ENCODE peak calls at places on chromosomes 5 and 9, in five cellular contexts. One of them, this sample, is unnamed.

GRCh38 chr5:14720236-14720923 is 55.9 kb downstream of the OTULIN start:
- DNase-seq in non-pigmented ciliary epithelial cell: peak
- DNase-seq in ACHN: no peak
- DNase-seq in GM23248: peak
- DNase-seq in Right ventricle myocardium superior: no peak
- DNase-seq in this sample: peak

GRCh38 chr5:5492087-5492933 is 69.8 kb downstream of the ICE1 start:
- DNase-seq in ACHN: peak
- DNase-seq in GM23248: peak
- DNase-seq in Right ventricle myocardium superior: no peak
- DNase-seq in non-pigmented ciliary epithelial cell: no peak
- DNase-seq in this sample: no peak

GRCh38 chr5:127875235-127876021 is 172.2 kb downstream of the CCDC192 start:
- DNase-seq in ACHN: peak
- DNase-seq in Right ventricle myocardium superior: peak
- DNase-seq in GM23248: peak
- DNase-seq in non-pigmented ciliary epithelial cell: no peak
- DNase-seq in this sample: no peak

GRCh38 chr5:136080483-136081180 is 51.8 kb downstream of the TGFBI start:
- DNase-seq in Right ventricle myocardium superior: peak
- DNase-seq in ACHN: peak
- DNase-seq in non-pigmented ciliary epithelial cell: peak
- DNase-seq in GM23248: peak
- DNase-seq in this sample: peak

GRCh38 chr9:16316406-16316805 is 554.1 kb downstream of the BNC2 start:
- DNase-seq in non-pigmented ciliary epithelial cell: no peak
- DNase-seq in GM23248: no peak
- DNase-seq in ACHN: no peak
- DNase-seq in Right ventricle myocardium superior: no peak
- DNase-seq in this sample: no peak

GRCh38 chr9:96150324-96151023 is 151.5 kb downstream of the HSD17B3 start:
- DNase-seq in Right ventricle myocardium superior: no peak
- DNase-seq in GM23248: no peak
- DNase-seq in non-pigmented ciliary epithelial cell: no peak
- DNase-seq in ACHN: no peak
- DNase-seq in this sample: no peak

GRCh38 chr9:133098871-133099270 is 22.2 kb downstream of the RALGDS start:
- DNase-seq in non-pigmented ciliary epithelial cell: no peak
- DNase-seq in GM23248: no peak
- DNase-seq in ACHN: no peak
- DNase-seq in Right ventricle myocardium superior: no peak
- DNase-seq in this sample: no peak

GRCh38 chr9:92669527-92669889 is 423 bp downstream of the IPPK start:
- DNase-seq in non-pigmented ciliary epithelial cell: no peak
- DNase-seq in GM23248: no peak
- DNase-seq in Right ventricle myocardium superior: peak
- DNase-seq in ACHN: peak
- DNase-seq in this sample: peak

GRCh38 chr9:35844628-35845301 is 15.7 kb downstream of the TMEM8B start:
- DNase-seq in ACHN: peak
- DNase-seq in Right ventricle myocardium superior: no peak
- DNase-seq in non-pigmented ciliary epithelial cell: peak
- DNase-seq in GM23248: peak
- DNase-seq in this sample: peak

GRCh38 chr5:58315794-58316193 is 144.1 kb downstream of the PLK2 start:
- DNase-seq in ACHN: no peak
- DNase-seq in Right ventricle myocardium superior: no peak
- DNase-seq in GM23248: no peak
- DNase-seq in non-pigmented ciliary epithelial cell: no peak
- DNase-seq in this sample: no peak

GRCh38 chr9:137318565-137318964 is 16.5 kb upstream of the NRARP start:
- DNase-seq in ACHN: no peak
- DNase-seq in non-pigmented ciliary epithelial cell: no peak
- DNase-seq in Right ventricle myocardium superior: no peak
- DNase-seq in GM23248: no peak
- DNase-seq in this sample: no peak

GRCh38 chr5:109759304-109759703 is 69.6 kb downstream of the MAN2A1 start:
- DNase-seq in Right ventricle myocardium superior: no peak
- DNase-seq in GM23248: peak
- DNase-seq in ACHN: peak
- DNase-seq in non-pigmented ciliary epithelial cell: no peak
- DNase-seq in this sample: no peak

GRCh38 chr5:59716029-59716428 is 177.5 kb downstream of the PDE4D start:
- DNase-seq in Right ventricle myocardium superior: no peak
- DNase-seq in GM23248: no peak
- DNase-seq in non-pigmented ciliary epithelial cell: no peak
- DNase-seq in ACHN: no peak
- DNase-seq in this sample: no peak

GRCh38 chr9:81538929-81539716 is 150.2 kb downstream of the TLE1 start:
- DNase-seq in Right ventricle myocardium superior: no peak
- DNase-seq in ACHN: no peak
- DNase-seq in non-pigmented ciliary epithelial cell: no peak
- DNase-seq in GM23248: no peak
- DNase-seq in this sample: no peak

GRCh38 chr5:10194083-10194482 is 55.6 kb downstream of the ATPSCKMT start:
- DNase-seq in non-pigmented ciliary epithelial cell: no peak
- DNase-seq in GM23248: no peak
- DNase-seq in Right ventricle myocardium superior: no peak
- DNase-seq in ACHN: no peak
- DNase-seq in this sample: no peak

GRCh38 chr5:80905405-80905804 is 54.8 kb upstream of the RASGRF2 start:
- DNase-seq in non-pigmented ciliary epithelial cell: no peak
- DNase-seq in ACHN: no peak
- DNase-seq in GM23248: no peak
- DNase-seq in Right ventricle myocardium superior: no peak
- DNase-seq in this sample: no peak

GRCh38 chr5:148791334-148791667 is 35.1 kb upstream of the ADRB2 start:
- DNase-seq in ACHN: peak
- DNase-seq in GM23248: peak
- DNase-seq in Right ventricle myocardium superior: no peak
- DNase-seq in non-pigmented ciliary epithelial cell: no peak
- DNase-seq in this sample: no peak

GRCh38 chr5:154818459-154819116 is 31.8 kb downstream of the FAXDC2 start:
- DNase-seq in ACHN: no peak
- DNase-seq in GM23248: no peak
- DNase-seq in Right ventricle myocardium superior: no peak
- DNase-seq in non-pigmented ciliary epithelial cell: no peak
- DNase-seq in this sample: no peak

GRCh38 chr9:135692410-135692809 is 6.9 kb downstream of the SOHLH1 start:
- DNase-seq in GM23248: peak
- DNase-seq in Right ventricle myocardium superior: no peak
- DNase-seq in non-pigmented ciliary epithelial cell: peak
- DNase-seq in ACHN: no peak
- DNase-seq in this sample: no peak

GRCh38 chr9:20728493-20729220 is 44.6 kb downstream of the FOCAD start:
- DNase-seq in non-pigmented ciliary epithelial cell: peak
- DNase-seq in GM23248: peak
- DNase-seq in ACHN: no peak
- DNase-seq in Right ventricle myocardium superior: no peak
- DNase-seq in this sample: no peak

GRCh38 chr5:113161806-113162205 is 185.2 kb downstream of the DCP2 start:
- DNase-seq in non-pigmented ciliary epithelial cell: no peak
- DNase-seq in Right ventricle myocardium superior: peak
- DNase-seq in ACHN: no peak
- DNase-seq in GM23248: no peak
- DNase-seq in this sample: no peak

GRCh38 chr5:169142264-169142970 is 158.5 kb downstream of the SLIT3 start:
- DNase-seq in GM23248: no peak
- DNase-seq in ACHN: no peak
- DNase-seq in non-pigmented ciliary epithelial cell: no peak
- DNase-seq in Right ventricle myocardium superior: peak
- DNase-seq in this sample: no peak

GRCh38 chr5:78293856-78294249 is 645 bp downstream of the AP3B1 start:
- DNase-seq in GM23248: peak
- DNase-seq in non-pigmented ciliary epithelial cell: no peak
- DNase-seq in ACHN: no peak
- DNase-seq in Right ventricle myocardium superior: no peak
- DNase-seq in this sample: no peak

GRCh38 chr5:110968246-110969005 is 103.1 kb upstream of the TSLP start:
- DNase-seq in ACHN: no peak
- DNase-seq in Right ventricle myocardium superior: no peak
- DNase-seq in GM23248: no peak
- DNase-seq in non-pigmented ciliary epithelial cell: no peak
- DNase-seq in this sample: no peak

GRCh38 chr5:132383261-132383660 is 13.8 kb downstream of the SLC22A5 start:
- DNase-seq in Right ventricle myocardium superior: no peak
- DNase-seq in ACHN: no peak
- DNase-seq in non-pigmented ciliary epithelial cell: no peak
- DNase-seq in GM23248: no peak
- DNase-seq in this sample: no peak

GRCh38 chr5:34762321-34762871 is 76.6 kb upstream of the TTC23L start:
- DNase-seq in GM23248: peak
- DNase-seq in Right ventricle myocardium superior: peak
- DNase-seq in ACHN: no peak
- DNase-seq in non-pigmented ciliary epithelial cell: no peak
- DNase-seq in this sample: peak

GRCh38 chr5:107263387-107264003 is 407.2 kb downstream of the EFNA5 start:
- DNase-seq in Right ventricle myocardium superior: no peak
- DNase-seq in GM23248: no peak
- DNase-seq in non-pigmented ciliary epithelial cell: no peak
- DNase-seq in ACHN: no peak
- DNase-seq in this sample: no peak

GRCh38 chr5:180785794-180786221 is 16.8 kb downstream of the MGAT1 start:
- DNase-seq in non-pigmented ciliary epithelial cell: no peak
- DNase-seq in ACHN: no peak
- DNase-seq in Right ventricle myocardium superior: no peak
- DNase-seq in GM23248: peak
- DNase-seq in this sample: peak

GRCh38 chr9:98926016-98926415 is 17.7 kb upstream of the COL15A1 start:
- DNase-seq in GM23248: no peak
- DNase-seq in ACHN: no peak
- DNase-seq in non-pigmented ciliary epithelial cell: no peak
- DNase-seq in Right ventricle myocardium superior: no peak
- DNase-seq in this sample: no peak

GRCh38 chr9:19809422-19810269 is 20.8 kb upstream of the SLC24A2 start:
- DNase-seq in non-pigmented ciliary epithelial cell: no peak
- DNase-seq in Right ventricle myocardium superior: no peak
- DNase-seq in GM23248: no peak
- DNase-seq in ACHN: no peak
- DNase-seq in this sample: no peak

GRCh38 chr5:57298295-57298984 is 124.6 kb downstream of the GPBP1 start:
- DNase-seq in GM23248: peak
- DNase-seq in ACHN: peak
- DNase-seq in Right ventricle myocardium superior: peak
- DNase-seq in non-pigmented ciliary epithelial cell: peak
- DNase-seq in this sample: peak

GRCh38 chr5:34740306-34740891 is 84.3 kb downstream of the RAI14 start:
- DNase-seq in ACHN: no peak
- DNase-seq in Right ventricle myocardium superior: peak
- DNase-seq in non-pigmented ciliary epithelial cell: no peak
- DNase-seq in GM23248: no peak
- DNase-seq in this sample: no peak